ENCODE peak calls at places on chromosome 14, in seven cellular contexts. One of them, this sample, is unnamed.

GRCh38 chr14:97846156-97846555 is 1049.0 kb downstream of the VRK1 start:
- DNase-seq in A549: no peak
- DNase-seq in body of pancreas: no peak
- DNase-seq in right lobe of liver: no peak
- DNase-seq in IMR-90: no peak
- DNase-seq in heart left ventricle: no peak
- DNase-seq in tibial nerve: no peak
- DNase-seq in this sample: no peak

GRCh38 chr14:77212097-77212873 is 30.7 kb downstream of the TMEM63C start:
- DNase-seq in A549: no peak
- DNase-seq in body of pancreas: no peak
- DNase-seq in right lobe of liver: no peak
- DNase-seq in IMR-90: no peak
- DNase-seq in heart left ventricle: no peak
- DNase-seq in tibial nerve: no peak
- DNase-seq in this sample: no peak

GRCh38 chr14:65237023-65237814 is 134.9 kb upstream of the MAX start:
- DNase-seq in A549: no peak
- DNase-seq in body of pancreas: no peak
- DNase-seq in right lobe of liver: no peak
- DNase-seq in IMR-90: peak; percentile 49
- DNase-seq in heart left ventricle: no peak
- DNase-seq in tibial nerve: no peak
- DNase-seq in this sample: no peak

GRCh38 chr14:72962829-72963312 is 36.6 kb downstream of the DCAF4 start:
- DNase-seq in A549: peak; percentile 81
- DNase-seq in body of pancreas: no peak
- DNase-seq in right lobe of liver: no peak
- DNase-seq in IMR-90: peak; percentile 95
- DNase-seq in heart left ventricle: no peak
- DNase-seq in tibial nerve: no peak
- DNase-seq in this sample: no peak

GRCh38 chr14:79493081-79493652 is 718.1 kb downstream of the DIO2 start:
- DNase-seq in A549: no peak
- DNase-seq in body of pancreas: no peak
- DNase-seq in right lobe of liver: no peak
- DNase-seq in IMR-90: peak; percentile 14
- DNase-seq in heart left ventricle: no peak
- DNase-seq in tibial nerve: no peak
- DNase-seq in this sample: no peak

GRCh38 chr14:65164068-65164824 is 61.9 kb upstream of the MAX start:
- DNase-seq in A549: peak; percentile 56
- DNase-seq in body of pancreas: peak; percentile 49
- DNase-seq in right lobe of liver: no peak
- DNase-seq in IMR-90: peak; percentile 61
- DNase-seq in heart left ventricle: no peak
- DNase-seq in tibial nerve: no peak
- DNase-seq in this sample: no peak

GRCh38 chr14:73424453-73424852 is 33.9 kb downstream of the NUMB start:
- DNase-seq in A549: peak; percentile 38
- DNase-seq in body of pancreas: no peak
- DNase-seq in right lobe of liver: no peak
- DNase-seq in IMR-90: peak; percentile 36
- DNase-seq in heart left ventricle: no peak
- DNase-seq in tibial nerve: no peak
- DNase-seq in this sample: no peak

GRCh38 chr14:81211844-81212243 is 8.9 kb downstream of the GTF2A1 start:
- DNase-seq in A549: peak; percentile 37
- DNase-seq in body of pancreas: peak; percentile 45
- DNase-seq in right lobe of liver: no peak
- DNase-seq in IMR-90: peak; percentile 17
- DNase-seq in heart left ventricle: no peak
- DNase-seq in tibial nerve: no peak
- DNase-seq in this sample: no peak

GRCh38 chr14:81694419-81694818 is 160.8 kb upstream of the SEL1L start:
- DNase-seq in A549: no peak
- DNase-seq in body of pancreas: no peak
- DNase-seq in right lobe of liver: no peak
- DNase-seq in IMR-90: no peak
- DNase-seq in heart left ventricle: no peak
- DNase-seq in tibial nerve: no peak
- DNase-seq in this sample: no peak

GRCh38 chr14:101183376-101184103 is 280.0 kb upstream of the RTL1 start:
- DNase-seq in A549: no peak
- DNase-seq in body of pancreas: no peak
- DNase-seq in right lobe of liver: no peak
- DNase-seq in IMR-90: no peak
- DNase-seq in heart left ventricle: no peak
- DNase-seq in tibial nerve: no peak
- DNase-seq in this sample: peak; percentile 75

GRCh38 chr14:37253905-37254304 is 56.2 kb downstream of the MIPOL1 start:
- DNase-seq in A549: no peak
- DNase-seq in body of pancreas: peak; percentile 6
- DNase-seq in right lobe of liver: no peak
- DNase-seq in IMR-90: peak; percentile 73
- DNase-seq in heart left ventricle: no peak
- DNase-seq in tibial nerve: no peak
- DNase-seq in this sample: peak; percentile 24

GRCh38 chr14:56562883-56563282 is 16.7 kb upstream of the TMEM260 start:
- DNase-seq in A549: no peak
- DNase-seq in body of pancreas: no peak
- DNase-seq in right lobe of liver: no peak
- DNase-seq in IMR-90: no peak
- DNase-seq in heart left ventricle: no peak
- DNase-seq in tibial nerve: no peak
- DNase-seq in this sample: no peak

GRCh38 chr14:76918751-76919421 is 92.7 kb downstream of the LRRC74A start:
- DNase-seq in A549: peak; percentile 96
- DNase-seq in body of pancreas: peak; percentile 95
- DNase-seq in right lobe of liver: peak; percentile 95
- DNase-seq in IMR-90: peak; percentile 99
- DNase-seq in heart left ventricle: peak; percentile 96
- DNase-seq in tibial nerve: peak; percentile 91
- DNase-seq in this sample: peak; percentile 98

GRCh38 chr14:24388474-24389179 is 10.2 kb upstream of the NYNRIN start:
- DNase-seq in A549: no peak
- DNase-seq in body of pancreas: no peak
- DNase-seq in right lobe of liver: no peak
- DNase-seq in IMR-90: no peak
- DNase-seq in heart left ventricle: no peak
- DNase-seq in tibial nerve: no peak
- DNase-seq in this sample: no peak

GRCh38 chr14:96362071-96362964 is 823 bp downstream of the ATG2B start:
- DNase-seq in A549: peak; percentile 75
- DNase-seq in body of pancreas: peak; percentile 87
- DNase-seq in right lobe of liver: no peak
- DNase-seq in IMR-90: peak; percentile 30
- DNase-seq in heart left ventricle: peak; percentile 68
- DNase-seq in tibial nerve: no peak
- DNase-seq in this sample: no peak

DNA sequence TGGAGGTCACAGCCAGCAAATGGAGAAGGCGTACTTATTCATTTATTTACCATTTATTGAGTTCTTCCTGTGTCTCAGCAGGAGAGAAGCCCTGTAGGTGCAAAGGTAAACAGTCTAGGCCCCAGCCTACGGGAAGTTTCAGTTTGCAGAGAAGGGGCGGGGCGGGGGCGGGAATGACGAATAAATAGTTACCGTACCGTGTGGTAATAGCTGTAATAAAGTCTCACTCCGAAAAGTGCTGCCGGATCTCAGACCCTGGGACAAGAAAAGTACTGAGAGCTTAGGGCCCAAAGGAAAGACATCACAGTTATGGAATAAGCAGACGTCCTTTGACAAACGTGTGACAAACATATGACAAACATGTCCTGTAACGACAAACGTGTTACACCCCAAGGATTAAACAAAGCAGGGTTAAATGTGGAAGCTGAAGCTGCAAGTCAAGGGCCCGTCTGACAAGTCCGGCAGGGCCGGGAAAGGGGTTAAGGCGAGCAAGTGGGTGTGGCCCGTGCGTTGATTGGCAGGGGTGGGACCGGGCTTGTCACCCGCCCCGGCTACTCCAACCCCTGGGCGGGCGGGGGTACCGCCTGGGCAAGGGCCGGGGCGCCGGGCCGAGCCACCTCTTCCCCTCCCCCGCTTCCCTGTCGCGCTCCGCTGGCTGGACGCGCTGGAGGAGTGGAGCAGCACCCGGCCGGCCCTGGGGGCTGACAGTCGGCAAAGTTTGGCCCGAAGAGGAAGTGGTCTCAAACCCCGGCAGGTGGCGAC is at the start of gene LRP10:
- DNase-seq in A549: peak; percentile 93
- DNase-seq in body of pancreas: peak; percentile 96
- DNase-seq in right lobe of liver: peak; percentile 97
- DNase-seq in IMR-90: peak; percentile 75
- DNase-seq in heart left ventricle: peak; percentile 95
- DNase-seq in tibial nerve: peak; percentile 85
- DNase-seq in this sample: peak; percentile 92
- TF ChIP-seq POLR2A in A549: peak; percentile 48
- TF ChIP-seq POLR2A in body of pancreas: peak; percentile 61
- TF ChIP-seq POLR2A in right lobe of liver: peak; percentile 88
- TF ChIP-seq POLR2A in IMR-90: peak; percentile 62
- TF ChIP-seq POLR2A in heart left ventricle: no peak
- TF ChIP-seq POLR2A in tibial nerve: peak; percentile 93
- TF ChIP-seq POLR2A in this sample: peak; percentile 79

GRCh38 chr14:99382071-99382640 is 98.5 kb downstream of the SETD3 start:
- DNase-seq in A549: no peak
- DNase-seq in body of pancreas: no peak
- DNase-seq in right lobe of liver: no peak
- DNase-seq in IMR-90: no peak
- DNase-seq in heart left ventricle: no peak
- DNase-seq in tibial nerve: no peak
- DNase-seq in this sample: no peak

GRCh38 chr14:99380402-99380801 is 100.3 kb downstream of the SETD3 start:
- DNase-seq in A549: peak; percentile 15
- DNase-seq in body of pancreas: no peak
- DNase-seq in right lobe of liver: no peak
- DNase-seq in IMR-90: no peak
- DNase-seq in heart left ventricle: no peak
- DNase-seq in tibial nerve: no peak
- DNase-seq in this sample: no peak

GRCh38 chr14:99381688-99382060 is 99.0 kb downstream of the SETD3 start:
- DNase-seq in A549: no peak
- DNase-seq in body of pancreas: no peak
- DNase-seq in right lobe of liver: no peak
- DNase-seq in IMR-90: no peak
- DNase-seq in heart left ventricle: no peak
- DNase-seq in tibial nerve: no peak
- DNase-seq in this sample: no peak

GRCh38 chr14:99382781-99383456 is 97.7 kb downstream of the SETD3 start:
- DNase-seq in A549: peak; percentile 65
- DNase-seq in body of pancreas: no peak
- DNase-seq in right lobe of liver: no peak
- DNase-seq in IMR-90: peak; percentile 77
- DNase-seq in heart left ventricle: no peak
- DNase-seq in tibial nerve: no peak
- DNase-seq in this sample: no peak

GRCh38 chr14:99380991-99381687 is 99.5 kb downstream of the SETD3 start:
- DNase-seq in A549: no peak
- DNase-seq in body of pancreas: no peak
- DNase-seq in right lobe of liver: no peak
- DNase-seq in IMR-90: no peak
- DNase-seq in heart left ventricle: no peak
- DNase-seq in tibial nerve: no peak
- DNase-seq in this sample: no peak
- TF ChIP-seq CTCF in A549: no peak
- TF ChIP-seq CTCF in body of pancreas: no peak
- TF ChIP-seq CTCF in right lobe of liver: no peak
- TF ChIP-seq CTCF in IMR-90: no peak
- TF ChIP-seq CTCF in heart left ventricle: no peak
- TF ChIP-seq CTCF in tibial nerve: no peak
- TF ChIP-seq CTCF in this sample: no peak

GRCh38 chr14:21039059-21039422 is 3.1 kb upstream of the RNASE7 start:
- DNase-seq in A549: no peak
- DNase-seq in body of pancreas: peak; percentile 94
- DNase-seq in right lobe of liver: peak; percentile 92
- DNase-seq in IMR-90: peak; percentile 43
- DNase-seq in heart left ventricle: peak; percentile 87
- DNase-seq in tibial nerve: peak; percentile 72
- DNase-seq in this sample: peak; percentile 91
- TF ChIP-seq POLR2A in A549: no peak
- TF ChIP-seq POLR2A in body of pancreas: no peak
- TF ChIP-seq POLR2A in right lobe of liver: peak; percentile 29
- TF ChIP-seq POLR2A in IMR-90: no peak
- TF ChIP-seq POLR2A in heart left ventricle: no peak
- TF ChIP-seq POLR2A in tibial nerve: peak; percentile 46
- TF ChIP-seq POLR2A in this sample: no peak

GRCh38 chr14:104106471-104106991 is 21.0 kb downstream of the ASPG start:
- DNase-seq in A549: no peak
- DNase-seq in body of pancreas: no peak
- DNase-seq in right lobe of liver: no peak
- DNase-seq in IMR-90: no peak
- DNase-seq in heart left ventricle: peak; percentile 60
- DNase-seq in tibial nerve: no peak
- DNase-seq in this sample: no peak
- TF ChIP-seq CTCF in A549: no peak
- TF ChIP-seq CTCF in body of pancreas: no peak
- TF ChIP-seq CTCF in right lobe of liver: no peak
- TF ChIP-seq CTCF in IMR-90: no peak
- TF ChIP-seq CTCF in heart left ventricle: no peak
- TF ChIP-seq CTCF in tibial nerve: no peak
- TF ChIP-seq CTCF in this sample: no peak

GRCh38 chr14:93105362-93105761 is 10.4 kb downstream of the ITPK1 start:
- DNase-seq in A549: no peak
- DNase-seq in body of pancreas: peak; percentile 72
- DNase-seq in right lobe of liver: peak; percentile 84
- DNase-seq in IMR-90: peak; percentile 75
- DNase-seq in heart left ventricle: no peak
- DNase-seq in tibial nerve: no peak
- DNase-seq in this sample: no peak

GRCh38 chr14:93100570-93100969 is 15.2 kb downstream of the ITPK1 start:
- DNase-seq in A549: no peak
- DNase-seq in body of pancreas: no peak
- DNase-seq in right lobe of liver: no peak
- DNase-seq in IMR-90: no peak
- DNase-seq in heart left ventricle: no peak
- DNase-seq in tibial nerve: no peak
- DNase-seq in this sample: no peak

GRCh38 chr14:93102141-93102540 is 13.6 kb downstream of the ITPK1 start:
- DNase-seq in A549: no peak
- DNase-seq in body of pancreas: no peak
- DNase-seq in right lobe of liver: no peak
- DNase-seq in IMR-90: no peak
- DNase-seq in heart left ventricle: no peak
- DNase-seq in tibial nerve: no peak
- DNase-seq in this sample: no peak

GRCh38 chr14:93104961-93105360 is 10.8 kb downstream of the ITPK1 start:
- DNase-seq in A549: no peak
- DNase-seq in body of pancreas: no peak
- DNase-seq in right lobe of liver: no peak
- DNase-seq in IMR-90: no peak
- DNase-seq in heart left ventricle: no peak
- DNase-seq in tibial nerve: no peak
- DNase-seq in this sample: no peak

GRCh38 chr14:93103392-93104080 is 12.2 kb downstream of the ITPK1 start:
- DNase-seq in A549: no peak
- DNase-seq in body of pancreas: peak; percentile 54
- DNase-seq in right lobe of liver: peak; percentile 69
- DNase-seq in IMR-90: no peak
- DNase-seq in heart left ventricle: no peak
- DNase-seq in tibial nerve: no peak
- DNase-seq in this sample: no peak
- TF ChIP-seq POLR2A in A549: no peak
- TF ChIP-seq POLR2A in body of pancreas: no peak
- TF ChIP-seq POLR2A in right lobe of liver: no peak
- TF ChIP-seq POLR2A in IMR-90: no peak
- TF ChIP-seq POLR2A in heart left ventricle: no peak
- TF ChIP-seq POLR2A in tibial nerve: no peak
- TF ChIP-seq POLR2A in this sample: no peak